ENCODE peak calls at places on chromosomes 6 and 20, in four cellular contexts. D, T, J and R are unnamed samples. For H3K4me1, the result is how much of the 10 kb centered on the place peaks cover.

GRCh38 chr6:91213229-91213901 is 626.5 kb upstream of the MAP3K7 start:
- DNase-seq in D (no peak), J (no peak), T (no peak), R (no peak)

GRCh38 chr6:151257984-151258445 is 18.2 kb downstream of the AKAP12 start:
- DNase-seq in J (peak), D (no peak), T (peak), R (no peak)

GRCh38 chr6:48490658-48491057 is 379.7 kb upstream of the PTCHD4 start:
- DNase-seq in J (no peak), D (no peak), T (peak), R (no peak)

GRCh38 chr6:150826788-150827187 is 38.7 kb upstream of the MTHFD1L start:
- DNase-seq in D (no peak), J (no peak), T (no peak), R (no peak)

GRCh38 chr6:153172815-153173214 is 41.7 kb upstream of the RGS17 start:
- DNase-seq in T (no peak), J (no peak), D (no peak), R (no peak)

GRCh38 chr6:86856937-86857563 is 80.3 kb upstream of the HTR1E start:
- DNase-seq in T (peak), J (peak), D (no peak), R (no peak)

GRCh38 chr20:32522775-32523612 is 62.1 kb downstream of the NOL4L start:
- DNase-seq in D (no peak), T (no peak), J (peak), R (no peak)

GRCh38 chr20:36542019-36542488 is 735 bp downstream of the MYL9 start:
- DNase-seq in J (peak), T (peak), D (no peak), R (no peak)

GRCh38 chr6:137248702-137249101 is 29.5 kb upstream of the IFNGR1 start:
- DNase-seq in J (no peak), D (no peak), T (no peak), R (no peak)

GRCh38 chr6:32940656-32941411 is at the start of gene HLA-DMB:
- DNase-seq in J (peak), T (peak), D (no peak), R (peak)

GRCh38 chr6:96649926-96650325 is 87.0 kb downstream of the FHL5 start:
- DNase-seq in T (no peak), D (no peak), J (no peak), R (no peak)

GRCh38 chr6:136873733-136874132 is 48.4 kb upstream of the SLC35D3 start:
- DNase-seq in J (no peak), D (no peak), T (peak), R (no peak)

GRCh38 chr6:34602318-34603111 is 46.4 kb upstream of the SPDEF start:
- DNase-seq in T (no peak), D (no peak), J (peak), R (no peak)

GRCh38 chr20:50708845-50709555 is 17.7 kb upstream of the RIPOR3 start:
- DNase-seq in T (no peak), D (no peak), J (no peak), R (no peak)

GRCh38 chr6:53128842-53129241 is 19.8 kb downstream of the GCM1 start:
- DNase-seq in J (no peak), T (no peak), D (no peak), R (no peak)

GRCh38 chr6:70884074-70884983 is 72.5 kb downstream of the B3GAT2 start:
- DNase-seq in D (no peak), T (peak), J (peak), R (peak)

GRCh38 chr6:150228067-150228733 is 85.4 kb downstream of the PPP1R14C start:
- DNase-seq in T (no peak), D (no peak), J (no peak), R (no peak)

GRCh38 chr6:29564875-29565274 is 5.3 kb upstream of the UBD start:
- DNase-seq in T (no peak), D (no peak), J (no peak), R (no peak)

GRCh38 chr20:18926972-18927371 is 113.4 kb downstream of the SCP2D1 start:
- DNase-seq in D (no peak), T (no peak), J (no peak), R (no peak)

GRCh38 chr6:73452107-73452461 is at the start of gene CGAS:
- DNase-seq in D (peak), T (peak), J (peak), R (peak)

GRCh38 chr6:107185570-107185969 is 70.3 kb upstream of the BEND3 start:
- DNase-seq in D (no peak), J (peak), T (peak), R (no peak)

GRCh38 chr20:36493013-36493800 is 48.1 kb upstream of the MYL9 start:
- DNase-seq in D (no peak), T (no peak), J (no peak), R (no peak)

GRCh38 chr6:82364087-82365010 is 732 bp downstream of the TPBG start:
- DNase-seq in D (peak), T (peak), J (peak), R (no peak)

GRCh38 chr20:50776122-50776795 is 18.6 kb upstream of the BCAS4 start:
- DNase-seq in J (no peak), D (no peak), T (no peak), R (no peak)

GRCh38 chr20:31475032-31475431 is at the start of the genes DEFB124 and REM1:
- DNase-seq in T (no peak), J (no peak), D (no peak), R (no peak)

DNA sequence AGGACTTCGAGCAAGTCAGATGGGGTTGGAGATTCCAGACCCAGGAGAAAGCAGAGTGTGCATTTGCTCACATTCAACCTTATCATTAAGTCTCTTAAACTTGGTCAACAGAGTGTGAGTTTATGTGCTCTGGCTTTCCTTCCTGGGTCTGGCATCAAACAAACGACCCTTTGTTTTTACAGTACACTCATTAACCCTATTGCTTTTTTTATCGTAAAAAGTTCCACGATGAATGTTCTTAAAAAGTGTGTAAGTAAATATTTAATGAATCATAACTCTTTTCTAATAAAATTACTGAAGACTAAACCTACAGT is 2.5 kb downstream of the FYN start:
- DNase-seq in T (no peak), J (no peak), D (no peak), R (no peak)
- H3K4me3 ChIP-seq in T (peak), J (no peak), D (peak), R (peak)

GRCh38 chr20:46348972-46349741 is 40.9 kb upstream of the CDH22 start:
- DNase-seq in D (no peak), T (peak), J (peak), R (no peak)
- H3K4me1 ChIP-seq in D (under half), T (under half), J (under half), R (under half)

GRCh38 chr6:20652691-20653479 is 118.6 kb downstream of the CDKAL1 start:
- DNase-seq in J (peak), D (no peak), T (peak), R (no peak)
- TF ChIP-seq CTCF in J (no peak), D (no peak), T (no peak), R (no peak)

DNA sequence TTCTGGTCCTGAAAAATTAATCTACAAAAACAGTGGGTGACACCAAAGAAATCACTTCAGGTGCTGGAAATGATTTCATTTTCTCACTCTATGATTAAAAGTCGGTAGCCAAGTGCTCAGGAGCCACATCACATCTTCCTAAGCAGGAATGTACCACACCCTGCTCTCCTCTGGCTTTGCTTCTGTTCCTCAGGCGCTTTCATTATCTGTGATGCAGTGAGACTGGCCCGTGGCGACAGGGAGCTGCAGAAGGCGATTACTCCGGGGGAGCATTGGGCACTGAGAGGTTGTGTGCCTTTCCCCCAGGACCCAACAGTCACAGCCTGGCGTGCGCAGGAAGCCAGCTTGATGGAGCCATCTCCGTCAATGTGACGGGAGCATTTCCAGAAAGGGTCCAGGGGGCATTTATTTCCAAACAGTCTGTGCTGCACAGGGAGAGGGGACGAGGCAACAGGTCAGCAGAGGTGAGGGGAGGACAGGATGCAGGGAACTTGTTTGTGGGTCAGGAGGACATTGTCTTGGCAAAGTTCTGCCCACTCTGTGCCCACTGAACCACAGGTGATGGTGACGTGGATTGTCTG is 5.6 kb upstream of the ZNF831 start:
- DNase-seq in D (no peak), T (no peak), J (no peak), R (no peak)
- H3K4me3 ChIP-seq in D (no peak), T (no peak), J (no peak), R (no peak)

GRCh38 chr6:41789937-41790502 is 2.5 kb downstream of the TOMM6 start:
- DNase-seq in D (no peak), J (no peak), T (no peak), R (no peak)

GRCh38 chr6:41791306-41791705 is 3.8 kb downstream of the TOMM6 start:
- DNase-seq in T (no peak), J (no peak), D (no peak), R (no peak)

GRCh38 chr6:41791984-41792383 is 4.5 kb downstream of the TOMM6 start:
- DNase-seq in J (no peak), T (no peak), D (no peak), R (peak)

GRCh38 chr6:41787219-41787917 is at the start of gene TOMM6:
- DNase-seq in D (peak), J (peak), T (peak), R (peak)

DNA sequence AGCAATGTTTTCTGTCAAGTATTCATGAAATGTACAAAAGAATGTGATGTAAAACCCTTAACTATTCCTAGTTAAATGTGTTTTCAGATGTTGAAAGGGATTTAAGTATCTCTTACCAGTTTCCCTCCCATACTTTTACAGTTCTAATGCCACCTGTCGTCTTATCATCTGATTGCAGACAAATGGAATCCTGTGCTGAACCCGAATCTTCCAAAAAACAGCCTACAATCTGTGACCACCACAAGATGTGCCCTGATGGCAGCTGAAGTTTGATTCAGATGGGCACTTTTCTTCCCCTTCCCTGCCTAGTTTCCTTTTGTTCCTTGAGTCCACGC is 1.9 kb downstream of the TOMM6 start:
- DNase-seq in J (no peak), D (no peak), T (no peak), R (no peak)
- H3K4me1 ChIP-seq in J (under half), D (under half), T (under half), R (under half)

DNA sequence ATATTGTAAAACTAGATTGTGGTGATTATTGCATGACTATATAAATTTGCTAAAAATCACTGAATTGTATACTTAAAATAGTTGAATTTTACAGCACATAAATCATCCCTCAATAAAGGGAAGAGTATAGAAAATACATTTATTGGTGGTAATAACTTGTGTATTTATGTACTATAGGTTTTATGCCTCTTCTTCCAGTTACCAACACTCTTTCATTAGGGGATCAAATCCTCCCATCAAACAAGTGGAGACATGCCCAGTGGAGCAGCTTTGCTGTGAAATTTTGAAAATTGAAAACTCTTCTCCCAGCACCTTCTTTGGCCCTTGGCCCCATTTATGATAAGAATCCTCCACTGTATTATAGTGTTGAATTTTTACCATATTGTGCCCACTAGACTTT is 10.1 kb upstream of the SSR1 start:
- DNase-seq in D (no peak), T (no peak), J (no peak), R (no peak)
- TF ChIP-seq CTCF in D (no peak), T (no peak), J (no peak), R (no peak)

GRCh38 chr6:158377866-158378265 is 65.6 kb downstream of the TULP4 start:
- DNase-seq in J (peak), T (peak), D (no peak), R (no peak)

GRCh38 chr6:158376650-158377081 is 64.4 kb downstream of the TULP4 start:
- DNase-seq in T (no peak), J (peak), D (no peak), R (no peak)

GRCh38 chr6:158382491-158382890 is 70.2 kb downstream of the TULP4 start:
- DNase-seq in T (no peak), J (no peak), D (no peak), R (no peak)

GRCh38 chr6:158381214-158381613 is 68.9 kb downstream of the TULP4 start:
- DNase-seq in D (no peak), J (no peak), T (no peak), R (no peak)

DNA sequence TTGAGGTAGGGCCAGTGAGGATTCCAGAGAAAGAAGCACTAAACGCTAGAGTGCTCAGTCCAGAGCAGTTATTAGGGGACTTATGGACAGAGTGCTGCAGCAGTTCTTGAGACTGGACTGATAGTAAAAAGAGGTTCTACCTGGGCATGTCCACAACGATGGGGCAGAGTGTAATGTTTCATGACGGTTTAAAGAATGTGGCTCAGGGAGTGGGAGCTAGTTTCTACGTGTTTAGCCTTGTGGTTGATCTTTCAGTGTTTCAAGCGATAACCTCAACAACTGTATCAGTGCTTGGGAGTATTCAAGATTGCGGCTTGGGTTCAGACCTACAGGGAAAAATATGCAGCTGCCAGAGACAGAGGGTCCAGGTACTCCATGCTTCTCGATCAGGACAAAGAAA is 67.1 kb downstream of the TULP4 start:
- DNase-seq in D (no peak), T (no peak), J (no peak), R (no peak)
- H3K4me3 ChIP-seq in D (no peak), T (no peak), J (no peak), R (no peak)

DNA sequence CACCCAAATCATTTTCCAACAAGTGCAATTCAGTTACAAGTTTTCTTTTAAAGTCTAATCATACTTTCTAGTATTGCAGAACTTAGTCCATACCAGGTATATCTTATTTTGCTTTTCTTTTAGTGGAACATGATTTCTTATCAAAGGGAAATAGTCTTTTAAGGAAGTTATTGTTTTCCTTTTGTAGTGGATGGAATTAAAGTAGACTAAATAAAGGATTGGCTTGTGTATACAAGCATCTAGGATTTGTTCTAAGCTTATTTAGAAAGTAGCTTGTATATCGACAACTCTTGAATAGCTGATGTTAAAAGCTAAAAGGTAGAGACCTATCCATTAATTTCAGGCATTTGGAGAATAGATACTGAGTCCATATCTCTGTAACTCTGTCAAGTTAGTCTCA is 14.8 kb downstream of the DCBLD1 start:
- DNase-seq in D (no peak), J (no peak), T (no peak), R (no peak)
- H3K4me1 ChIP-seq in D (under half), J (under half), T (under half), R (under half)

GRCh38 chr6:36283608-36284007 is 13.7 kb downstream of the PNPLA1 start:
- DNase-seq in J (no peak), D (no peak), T (no peak), R (no peak)

GRCh38 chr6:36286858-36287257 is 17.0 kb downstream of the PNPLA1 start:
- DNase-seq in J (no peak), D (no peak), T (no peak), R (no peak)

GRCh38 chr6:36284359-36284758 is 14.5 kb downstream of the PNPLA1 start:
- DNase-seq in T (no peak), J (no peak), D (no peak), R (no peak)

GRCh38 chr6:36285797-36286196 is 15.9 kb downstream of the PNPLA1 start:
- DNase-seq in T (no peak), D (no peak), J (no peak), R (no peak)

DNA sequence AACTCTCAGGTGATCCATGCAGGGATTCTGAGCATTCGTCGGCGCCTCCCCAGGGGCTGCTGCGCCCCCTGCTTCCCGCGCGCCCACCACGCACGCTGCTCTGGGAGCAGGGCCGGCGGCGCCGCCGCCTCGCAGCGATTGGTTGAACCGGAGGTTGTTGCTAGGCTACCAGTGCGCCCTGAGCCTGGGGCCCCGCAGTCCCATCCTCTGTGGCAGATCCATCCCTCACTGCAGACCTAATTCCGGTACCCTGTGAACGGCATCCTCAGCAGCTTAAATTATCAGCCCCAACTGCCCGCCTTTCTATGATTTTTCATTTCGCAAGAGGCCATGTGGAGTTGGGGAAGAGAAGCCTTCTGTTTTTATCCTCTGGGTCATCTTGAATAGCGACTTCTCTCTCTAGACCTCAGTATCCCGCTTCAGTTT is 15.3 kb downstream of the PNPLA1 start:
- DNase-seq in J (no peak), D (no peak), T (no peak), R (no peak)
- TF ChIP-seq CTCF in J (no peak), D (no peak), T (no peak), R (no peak)